ENCODE peak calls at places on chromosome 18, in four cellular contexts. Y is KBM-7, V is heart right ventricle, S is DMS153. Z is an unnamed sample.

GRCh38 chr18:8962906-8963635 is 139.4 kb upstream of the NDUFV2 start:
- DNase-seq in V (no peak), Y (no peak), S (no peak), Z (no peak)

GRCh38 chr18:50816767-50817166 is 3.0 kb downstream of the MRO start:
- DNase-seq in V (no peak), S (no peak), Y (no peak), Z (no peak)

GRCh38 chr18:23587220-23587642 is 925 bp upstream of the NPC1 start:
- DNase-seq in V (no peak), Y (no peak), S (no peak), Z (no peak)

GRCh38 chr18:45806226-45806625 is 19.2 kb upstream of the SIGLEC15 start:
- DNase-seq in V (no peak), Y (no peak), S (no peak), Z (no peak)

GRCh38 chr18:28159055-28159454 is 17.9 kb downstream of the CDH2 start:
- DNase-seq in Y (no peak), V (no peak), S (no peak), Z (no peak)

GRCh38 chr18:23689031-23689615 is at the start of gene LAMA3:
- DNase-seq in Y (peak; percentile 65), V (peak; percentile 71), S (no peak), Z (peak; percentile 60)

GRCh38 chr18:48244530-48244929 is 164.7 kb downstream of the ZBTB7C start:
- DNase-seq in V (no peak), Y (no peak), S (no peak), Z (no peak)

GRCh38 chr18:79922971-79923411 is 28.5 kb downstream of the SLC66A2 start:
- DNase-seq in V (no peak), S (no peak), Y (no peak), Z (no peak)

GRCh38 chr18:49647496-49648168 is 85.8 kb downstream of the LIPG start:
- DNase-seq in S (no peak), Y (no peak), V (no peak), Z (no peak)

GRCh38 chr18:42157878-42158277 is 202.8 kb downstream of the PIK3C3 start:
- DNase-seq in V (no peak), Y (no peak), S (no peak), Z (no peak)

GRCh38 chr18:48319796-48320638 is 89.2 kb downstream of the ZBTB7C start:
- DNase-seq in V (no peak), S (peak; percentile 95), Y (no peak), Z (no peak)

GRCh38 chr18:26656401-26656943 is 108.1 kb upstream of the KCTD1 start:
- DNase-seq in S (no peak), V (peak; percentile 19), Y (no peak), Z (no peak)

GRCh38 chr18:47560693-47561092 is 309.2 kb upstream of the SKOR2 start:
- DNase-seq in V (no peak), Y (no peak), S (no peak), Z (no peak)

GRCh38 chr18:8766576-8767253 is 61.4 kb downstream of the MTCL1 start:
- DNase-seq in Y (no peak), V (no peak), S (no peak), Z (no peak)

GRCh38 chr18:31661965-31662364 is 22.4 kb downstream of the B4GALT6 start:
- DNase-seq in S (no peak), V (no peak), Y (peak; percentile 26), Z (no peak)

GRCh38 chr18:774811-775210 is 37.2 kb downstream of the YES1 start:
- DNase-seq in S (no peak), V (no peak), Y (no peak), Z (no peak)

GRCh38 chr18:24138884-24139616 is at the start of gene CABYR:
- DNase-seq in Y (no peak), V (peak; percentile 65), S (peak; percentile 55), Z (peak; percentile 91)

GRCh38 chr18:25921677-25922421 is 168.6 kb downstream of the SS18 start:
- DNase-seq in V (no peak), S (no peak), Y (peak; percentile 73), Z (no peak)

GRCh38 chr18:8835556-8835955 is 130.2 kb downstream of the MTCL1 start:
- DNase-seq in S (no peak), V (no peak), Y (no peak), Z (no peak)

GRCh38 chr18:2854871-2855270 is 8.1 kb downstream of the EMILIN2 start:
- DNase-seq in S (no peak), V (no peak), Y (no peak), Z (no peak)

GRCh38 chr18:62081248-62081647 is 105.6 kb downstream of the PIGN start:
- DNase-seq in V (no peak), S (no peak), Y (no peak), Z (no peak)

GRCh38 chr18:74410441-74410992 is 46.6 kb downstream of the DIPK1C start:
- DNase-seq in Y (no peak), V (no peak), S (no peak), Z (no peak)

GRCh38 chr18:56028514-56028913 is 440.5 kb upstream of the TCF4 start:
- DNase-seq in S (no peak), V (no peak), Y (no peak), Z (no peak)

GRCh38 chr18:48412339-48412929 is 3.3 kb upstream of the ZBTB7C start:
- DNase-seq in Y (peak; percentile 63), V (no peak), S (peak; percentile 53), Z (no peak)

GRCh38 chr18:49585781-49586663 is 24.2 kb downstream of the LIPG start:
- DNase-seq in V (no peak), Y (no peak), S (no peak), Z (no peak)